ENCODE peak calls at places on chromosomes 13 and 19, in five cellular contexts. One of them, this sample, is unnamed.

GRCh38 chr19:17656970-17657369 is 31.2 kb downstream of the UNC13A start:
- DNase-seq in epithelial cell of esophagus: no peak
- DNase-seq in BJ: no peak
- DNase-seq in activated naive CD4-positive, alpha-beta T cell treated with anti-CD3 and anti-CD28 coated beads for 36 hours: no peak
- DNase-seq in GDM1: no peak
- DNase-seq in this sample: no peak

GRCh38 chr19:7489609-7490044 is 792 bp upstream of the PEX11G start:
- DNase-seq in epithelial cell of esophagus: no peak
- DNase-seq in BJ: no peak
- DNase-seq in GDM1: no peak
- DNase-seq in activated naive CD4-positive, alpha-beta T cell treated with anti-CD3 and anti-CD28 coated beads for 36 hours: no peak
- DNase-seq in this sample: no peak

GRCh38 chr13:86907116-86907515 is 764.1 kb upstream of the SLITRK5 start:
- DNase-seq in BJ: no peak
- DNase-seq in epithelial cell of esophagus: no peak
- DNase-seq in GDM1: no peak
- DNase-seq in activated naive CD4-positive, alpha-beta T cell treated with anti-CD3 and anti-CD28 coated beads for 36 hours: no peak
- DNase-seq in this sample: no peak

GRCh38 chr19:51800849-51801244 is 5.9 kb downstream of the FPR3 start:
- DNase-seq in BJ: no peak
- DNase-seq in GDM1: no peak
- DNase-seq in activated naive CD4-positive, alpha-beta T cell treated with anti-CD3 and anti-CD28 coated beads for 36 hours: no peak
- DNase-seq in epithelial cell of esophagus: no peak
- DNase-seq in this sample: no peak

GRCh38 chr13:42891591-42891990 is 100.5 kb downstream of the EPSTI1 start:
- DNase-seq in BJ: no peak
- DNase-seq in epithelial cell of esophagus: peak
- DNase-seq in GDM1: no peak
- DNase-seq in activated naive CD4-positive, alpha-beta T cell treated with anti-CD3 and anti-CD28 coated beads for 36 hours: no peak
- DNase-seq in this sample: no peak

GRCh38 chr13:40777166-40777956 is 6.4 kb upstream of the MRPS31 start:
- DNase-seq in activated naive CD4-positive, alpha-beta T cell treated with anti-CD3 and anti-CD28 coated beads for 36 hours: peak
- DNase-seq in BJ: no peak
- DNase-seq in GDM1: peak
- DNase-seq in epithelial cell of esophagus: peak
- DNase-seq in this sample: peak

GRCh38 chr19:37975596-37976515 is 68.8 kb downstream of the SIPA1L3 start:
- DNase-seq in activated naive CD4-positive, alpha-beta T cell treated with anti-CD3 and anti-CD28 coated beads for 36 hours: no peak
- DNase-seq in epithelial cell of esophagus: no peak
- DNase-seq in GDM1: no peak
- DNase-seq in BJ: no peak
- DNase-seq in this sample: no peak

GRCh38 chr19:38792250-38793111 is 3.5 kb downstream of the LGALS7B start:
- DNase-seq in epithelial cell of esophagus: peak
- DNase-seq in GDM1: no peak
- DNase-seq in activated naive CD4-positive, alpha-beta T cell treated with anti-CD3 and anti-CD28 coated beads for 36 hours: peak
- DNase-seq in BJ: no peak
- DNase-seq in this sample: no peak

GRCh38 chr13:67308004-67308772 is 78.1 kb upstream of the PCDH9 start:
- DNase-seq in epithelial cell of esophagus: peak
- DNase-seq in activated naive CD4-positive, alpha-beta T cell treated with anti-CD3 and anti-CD28 coated beads for 36 hours: no peak
- DNase-seq in BJ: no peak
- DNase-seq in GDM1: no peak
- DNase-seq in this sample: no peak

GRCh38 chr13:112363867-112364528 is 12.2 kb upstream of the SPACA7 start:
- DNase-seq in BJ: no peak
- DNase-seq in epithelial cell of esophagus: no peak
- DNase-seq in GDM1: no peak
- DNase-seq in activated naive CD4-positive, alpha-beta T cell treated with anti-CD3 and anti-CD28 coated beads for 36 hours: no peak
- DNase-seq in this sample: no peak

GRCh38 chr19:49061445-49061844 is 3.2 kb downstream of the NTF4 start:
- DNase-seq in BJ: no peak
- DNase-seq in activated naive CD4-positive, alpha-beta T cell treated with anti-CD3 and anti-CD28 coated beads for 36 hours: no peak
- DNase-seq in GDM1: no peak
- DNase-seq in epithelial cell of esophagus: no peak
- DNase-seq in this sample: peak

GRCh38 chr19:43305642-43306041 is 36.3 kb upstream of the PSG9 start:
- DNase-seq in epithelial cell of esophagus: no peak
- DNase-seq in activated naive CD4-positive, alpha-beta T cell treated with anti-CD3 and anti-CD28 coated beads for 36 hours: no peak
- DNase-seq in BJ: no peak
- DNase-seq in GDM1: no peak
- DNase-seq in this sample: no peak

GRCh38 chr19:16581971-16582343 is 9.7 kb upstream of the SLC35E1 start:
- DNase-seq in GDM1: no peak
- DNase-seq in BJ: no peak
- DNase-seq in activated naive CD4-positive, alpha-beta T cell treated with anti-CD3 and anti-CD28 coated beads for 36 hours: no peak
- DNase-seq in epithelial cell of esophagus: no peak
- DNase-seq in this sample: no peak